ENCODE peak calls at places on chromosomes 12 and 14, in six cellular contexts. E is psoas muscle, I is lower leg skin, W is pancreas, C is NB4, Y is fibroblast of lung. T is an unnamed sample.

GRCh38 chr14:69719501-69719951 is 47.4 kb upstream of the SRSF5 start:
- DNase-seq in E (no peak), I (no peak), W (no peak), C (peak), Y (peak), T (no peak)

GRCh38 chr14:24310666-24311604 is at the start of gene LTB4R:
- DNase-seq in E (peak), I (no peak), W (peak), C (peak), Y (peak), T (peak)

GRCh38 chr12:26126340-26127284 is 1.8 kb upstream of the BHLHE41 start:
- DNase-seq in E (peak), I (peak), W (peak), C (peak), Y (peak), T (no peak)

GRCh38 chr14:102528441-102529170 is 19.0 kb upstream of the ANKRD9 start:
- DNase-seq in E (no peak), I (no peak), W (no peak), C (no peak), Y (no peak), T (no peak)

GRCh38 chr12:51890511-51891171 is 2.7 kb downstream of the ANKRD33 start:
- DNase-seq in E (no peak), I (no peak), W (no peak), C (no peak), Y (no peak), T (no peak)

GRCh38 chr12:29671742-29672141 is 112.0 kb downstream of the TMTC1 start:
- DNase-seq in E (no peak), I (no peak), W (no peak), C (no peak), Y (no peak), T (no peak)

GRCh38 chr12:100553851-100554404 is 19.6 kb upstream of the GAS2L3 start:
- DNase-seq in E (no peak), I (no peak), W (no peak), C (no peak), Y (peak), T (peak)

GRCh38 chr12:109191621-109192250 is 75.3 kb downstream of the ACACB start:
- DNase-seq in E (no peak), I (no peak), W (no peak), C (no peak), Y (no peak), T (no peak)

GRCh38 chr14:53519137-53519536 is 366.0 kb upstream of the DDHD1 start:
- DNase-seq in E (no peak), I (no peak), W (no peak), C (no peak), Y (peak), T (no peak)

GRCh38 chr14:22753586-22753985 is 12.9 kb upstream of the OXA1L start:
- DNase-seq in E (no peak), I (no peak), W (no peak), C (no peak), Y (no peak), T (no peak)

GRCh38 chr14:58299665-58300202 is 1.4 kb downstream of the ARID4A start:
- DNase-seq in E (no peak), I (peak), W (peak), C (peak), Y (no peak), T (no peak)

GRCh38 chr12:20492251-20492728 is 124.0 kb downstream of the PDE3A start:
- DNase-seq in E (no peak), I (no peak), W (no peak), C (peak), Y (peak), T (no peak)

GRCh38 chr12:104387190-104387589 is 69.6 kb upstream of the CHST11 start:
- DNase-seq in E (no peak), I (no peak), W (no peak), C (no peak), Y (peak), T (peak)

GRCh38 chr14:50107850-50108249 is 8.5 kb downstream of the VCPKMT start:
- DNase-seq in E (no peak), I (no peak), W (no peak), C (no peak), Y (no peak), T (no peak)

GRCh38 chr14:50103558-50103957 is 12.8 kb downstream of the VCPKMT start:
- DNase-seq in E (no peak), I (no peak), W (no peak), C (no peak), Y (no peak), T (no peak)

GRCh38 chr14:50109342-50109741 is 7.0 kb downstream of the VCPKMT start:
- DNase-seq in E (no peak), I (no peak), W (no peak), C (no peak), Y (peak), T (no peak)

GRCh38 chr14:50110323-50111037 is 5.9 kb downstream of the VCPKMT start:
- DNase-seq in E (no peak), I (no peak), W (no peak), C (no peak), Y (no peak), T (no peak)

GRCh38 chr14:50106178-50106577 is 10.2 kb downstream of the VCPKMT start:
- DNase-seq in E (no peak), I (no peak), W (no peak), C (no peak), Y (no peak), T (no peak)
- H3K4me3 ChIP-seq in E (no peak), I (no peak), W (no peak), C (no peak), Y (no peak), T (no peak)

GRCh38 chr12:60441577-60441976 is 845.7 kb downstream of the SLC16A7 start:
- DNase-seq in E (no peak), I (no peak), W (no peak), C (no peak), Y (no peak), T (no peak)
- H3K4me3 ChIP-seq in E (no peak), I (no peak), W (no peak), C (no peak), Y (no peak), T (no peak)

DNA sequence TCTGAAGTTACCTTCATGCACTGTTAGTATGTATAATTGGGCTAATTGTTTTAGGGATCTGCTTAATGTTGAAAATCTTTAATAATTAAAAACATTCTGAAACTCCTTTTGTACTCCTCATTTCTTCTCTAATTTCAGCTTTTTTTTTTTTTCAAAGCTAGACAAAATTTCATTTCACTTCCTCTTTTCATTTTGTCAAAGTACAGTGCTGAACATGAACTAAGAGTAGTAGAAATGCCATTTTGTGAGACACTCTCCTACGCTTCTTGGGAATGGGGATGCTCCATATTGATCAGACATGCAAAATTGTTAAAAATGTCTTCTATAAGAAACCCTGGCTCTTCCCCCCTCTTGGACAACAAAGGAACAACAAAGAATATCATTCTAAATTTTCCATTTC is 1.7 kb downstream of the ABCD2 start:
- DNase-seq in E (no peak), I (no peak), W (no peak), C (no peak), Y (no peak), T (no peak)
- H3K4me3 ChIP-seq in E (no peak), I (no peak), W (no peak), C (no peak), Y (no peak), T (no peak)

DNA sequence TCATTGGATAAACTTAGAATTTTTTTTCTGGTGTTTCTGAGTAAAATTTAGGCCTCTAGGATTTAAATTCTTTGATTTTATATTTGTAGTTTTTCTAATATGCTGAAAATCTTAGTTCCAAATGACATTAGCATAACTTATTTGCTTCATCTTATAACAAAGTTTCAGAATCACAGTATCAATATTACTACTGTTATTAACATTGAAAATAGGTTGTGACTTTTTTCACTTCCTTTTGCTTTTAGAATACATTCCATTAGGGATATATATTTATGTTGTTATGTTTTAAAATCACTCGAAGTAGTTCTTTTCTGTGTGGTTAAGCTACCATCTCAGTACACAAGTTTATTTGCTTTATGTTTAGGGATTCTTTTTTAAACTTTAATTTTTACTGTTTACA is 12.8 kb downstream of the RAB3IP start:
- DNase-seq in E (no peak), I (no peak), W (no peak), C (no peak), Y (no peak), T (no peak)
- H3K4me3 ChIP-seq in E (no peak), I (no peak), W (no peak), C (no peak), Y (no peak), T (no peak)

DNA sequence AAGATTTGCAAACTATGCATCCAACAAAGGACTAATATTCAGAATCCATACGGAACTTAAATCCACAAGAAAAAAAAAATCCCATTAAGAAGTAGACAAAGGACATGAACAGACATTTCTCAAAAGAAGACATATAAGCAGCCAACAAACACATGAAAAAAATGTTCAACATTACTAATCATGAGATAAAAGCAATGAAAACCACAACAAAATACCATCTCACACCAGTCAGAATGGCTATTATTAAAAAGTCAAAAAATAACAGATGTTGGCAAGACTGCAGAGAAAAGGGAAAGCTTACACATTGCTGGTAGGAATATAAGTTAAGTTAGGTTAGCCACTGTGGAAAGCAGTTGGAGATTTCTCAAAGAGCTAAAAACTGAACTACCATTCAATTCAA is 16.2 kb downstream of the CDK17 start:
- DNase-seq in E (no peak), I (no peak), W (no peak), C (no peak), Y (peak), T (no peak)
- H3K4me3 ChIP-seq in E (no peak), I (no peak), W (no peak), C (no peak), Y (no peak), T (no peak)

GRCh38 chr14:96424104-96424989 is 32.4 kb downstream of the AK7 start:
- DNase-seq in E (no peak), I (no peak), W (peak), C (peak), Y (peak), T (peak)
- H3K4me3 ChIP-seq in E (peak), I (no peak), W (peak), C (no peak), Y (peak), T (peak)

GRCh38 chr12:92927055-92927435 is 2.0 kb downstream of the EEA1 start:
- DNase-seq in E (no peak), I (peak), W (no peak), C (peak), Y (peak), T (no peak)
- H3K4me3 ChIP-seq in E (peak), I (no peak), W (peak), C (peak), Y (peak), T (peak)

GRCh38 chr12:2335517-2335916 is 282.7 kb downstream of the CACNA1C start:
- DNase-seq in E (no peak), I (no peak), W (no peak), C (no peak), Y (no peak), T (no peak)

GRCh38 chr12:2336409-2336829 is 283.6 kb downstream of the CACNA1C start:
- DNase-seq in E (no peak), I (no peak), W (no peak), C (peak), Y (peak), T (peak)

GRCh38 chr12:2339022-2339431 is 286.2 kb downstream of the CACNA1C start:
- DNase-seq in E (no peak), I (no peak), W (no peak), C (no peak), Y (peak), T (peak)

GRCh38 chr12:2338381-2338780 is 285.6 kb downstream of the CACNA1C start:
- DNase-seq in E (no peak), I (no peak), W (no peak), C (no peak), Y (no peak), T (no peak)

DNA sequence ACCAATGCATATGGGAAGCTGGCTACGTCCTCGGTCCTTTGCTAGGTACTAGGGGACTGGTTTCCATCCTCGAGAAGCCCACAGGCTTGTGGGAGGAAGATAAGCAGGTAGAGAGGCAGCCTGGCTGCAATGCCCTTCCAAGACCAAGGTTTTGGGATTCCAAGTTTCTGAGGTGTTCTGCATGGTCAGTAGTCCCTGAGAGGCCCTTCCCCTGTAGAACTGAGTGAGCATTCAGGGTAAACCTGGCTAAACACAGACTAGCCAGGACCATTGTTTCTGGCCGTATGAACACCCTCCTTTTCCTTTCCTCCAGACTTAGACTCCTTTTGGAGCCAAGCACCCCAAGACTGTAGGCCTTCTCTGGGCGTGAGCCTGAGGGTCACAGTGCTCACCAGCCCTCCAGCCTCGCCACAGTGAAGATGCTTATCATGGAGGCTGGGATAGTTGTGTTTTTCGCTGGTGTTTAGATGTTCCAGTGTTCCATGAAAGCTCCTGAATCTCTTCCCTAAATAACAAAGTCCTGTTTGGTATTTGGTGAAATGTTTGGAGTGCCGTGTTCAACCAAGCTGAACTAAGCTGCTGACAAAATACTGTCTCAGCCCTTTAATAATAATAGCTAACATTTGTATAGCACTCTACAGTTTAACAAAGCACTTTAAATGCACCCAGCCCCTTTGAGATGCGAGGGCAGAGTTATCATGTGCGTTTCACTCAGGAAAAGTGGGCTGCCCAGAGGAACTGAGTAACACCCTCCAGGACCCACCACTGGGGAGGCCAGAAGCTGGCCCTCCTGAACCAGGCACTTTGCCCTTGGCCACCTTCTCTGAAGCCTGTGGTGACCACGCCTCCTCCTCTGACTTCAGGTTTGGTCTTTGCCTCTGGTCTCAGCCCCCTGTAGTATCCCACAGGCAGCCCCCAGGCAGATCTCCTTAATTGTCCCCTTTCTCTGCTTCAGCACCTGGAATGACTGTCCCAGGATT is 284.5 kb downstream of the CACNA1C start:
- DNase-seq in E (no peak), I (no peak), W (no peak), C (no peak), Y (peak), T (no peak)
- H3K4me3 ChIP-seq in E (no peak), I (no peak), W (no peak), C (no peak), Y (no peak), T (no peak)

GRCh38 chr14:94562941-94563883 is 2.0 kb downstream of the SERPINA4 start:
- DNase-seq in E (no peak), I (no peak), W (peak), C (no peak), Y (no peak), T (no peak)

GRCh38 chr14:94562019-94562418 is 777 bp downstream of the SERPINA4 start:
- DNase-seq in E (no peak), I (no peak), W (peak), C (peak), Y (no peak), T (no peak)

GRCh38 chr14:94560782-94561655 is at the start of gene SERPINA4:
- DNase-seq in E (no peak), I (no peak), W (peak), C (no peak), Y (no peak), T (no peak)

GRCh38 chr14:94560291-94560665 is 964 bp upstream of the SERPINA4 start:
- DNase-seq in E (peak), I (no peak), W (peak), C (no peak), Y (no peak), T (no peak)

GRCh38 chr14:94561656-94562010 is 391 bp downstream of the SERPINA4 start:
- DNase-seq in E (no peak), I (no peak), W (peak), C (no peak), Y (no peak), T (no peak)
- H3K4me3 ChIP-seq in E (no peak), I (no peak), W (peak), C (no peak), Y (no peak), T (no peak)

GRCh38 chr14:20798932-20799331 is 3.7 kb downstream of the RNASE1 start:
- DNase-seq in E (no peak), I (no peak), W (no peak), C (no peak), Y (no peak), T (no peak)
- H3K4me3 ChIP-seq in E (peak), I (no peak), W (peak), C (no peak), Y (no peak), T (no peak)

T was measured in retinal pigment epithelial cell.